ENCODE peak calls at places on chromosomes 11 and 22, in seven cellular contexts. V is cerebellar cortex; X is activated CD8-positive, alpha-beta memory T cell treated with anti-CD3 and anti-CD28 coated beads for 4 hours; T is A172; I is MV-4-11; S is NCI-H1436; A is C1 segment of cervical spinal cord. G is an unnamed sample.

GRCh38 chr11:97537407-97538150 is 1147.8 kb downstream of the JRKL start:
- DNase-seq in V (no peak), X (no peak), T (no peak), I (no peak), S (no peak), A (no peak), G (no peak)

GRCh38 chr11:120316880-120317688 is 8.0 kb upstream of the TLCD5 start:
- DNase-seq in V (no peak), X (no peak), T (no peak), I (no peak), S (no peak), A (no peak), G (no peak)

GRCh38 chr11:46808804-46809431 is 37.2 kb downstream of the CKAP5 start:
- DNase-seq in V (peak; percentile 21), X (no peak), T (peak; percentile 34), I (peak; percentile 73), S (no peak), A (no peak), G (peak; percentile 7)

GRCh38 chr11:94840209-94840608 is 72.1 kb downstream of the AMOTL1 start:
- DNase-seq in V (no peak), X (no peak), T (no peak), I (no peak), S (no peak), A (no peak), G (no peak)

GRCh38 chr11:67022341-67022933 is 497 bp upstream of the SYT12 start:
- DNase-seq in V (no peak), X (no peak), T (no peak), I (no peak), S (no peak), A (no peak), G (no peak)

GRCh38 chr22:43376765-43377485 is 33.8 kb upstream of the SCUBE1 start:
- DNase-seq in V (no peak), X (peak; percentile 14), T (no peak), I (no peak), S (peak; percentile 52), A (no peak), G (no peak)

GRCh38 chr11:58059011-58059358 is 28.2 kb downstream of the OR6Q1 start:
- DNase-seq in V (no peak), X (no peak), T (peak; percentile 83), I (no peak), S (no peak), A (no peak), G (no peak)

GRCh38 chr22:49112176-49112575 is 715.5 kb downstream of the BRD1 start:
- DNase-seq in V (no peak), X (no peak), T (no peak), I (no peak), S (no peak), A (no peak), G (no peak)

GRCh38 chr22:39959640-39960447 is at the start of gene TMA7B:
- DNase-seq in V (no peak), X (no peak), T (peak; percentile 49), I (peak; percentile 64), S (no peak), A (no peak), G (no peak)

GRCh38 chr22:28112548-28113043 is 193.5 kb upstream of the PITPNB start:
- DNase-seq in V (peak; percentile 42), X (no peak), T (peak; percentile 12), I (no peak), S (no peak), A (no peak), G (peak; percentile 20)

GRCh38 chr11:16738949-16739262 is 459 bp downstream of the C11orf58 start:
- DNase-seq in V (peak; percentile 14), X (no peak), T (no peak), I (no peak), S (no peak), A (no peak), G (peak; percentile 42)

GRCh38 chr22:20523118-20523983 is 15.9 kb downstream of the MED15 start:
- DNase-seq in V (no peak), X (no peak), T (peak; percentile 31), I (peak; percentile 43), S (no peak), A (no peak), G (no peak)

GRCh38 chr11:76620471-76620870 is 50.1 kb downstream of the LRRC32 start:
- DNase-seq in V (no peak), X (no peak), T (peak; percentile 60), I (no peak), S (no peak), A (no peak), G (no peak)

GRCh38 chr11:122754028-122754427 is 84.3 kb upstream of the CRTAM start:
- DNase-seq in V (no peak), X (no peak), T (no peak), I (no peak), S (no peak), A (no peak), G (no peak)

GRCh38 chr11:10648896-10649295 is 44.7 kb downstream of the IRAG1 start:
- DNase-seq in V (no peak), X (no peak), T (no peak), I (no peak), S (no peak), A (no peak), G (no peak)

GRCh38 chr22:49929553-49929979 is 11.1 kb downstream of the CRELD2 start:
- DNase-seq in V (peak; percentile 43), X (peak; percentile 45), T (no peak), I (no peak), S (peak; percentile 62), A (no peak), G (peak; percentile 37)

GRCh38 chr11:111540114-111540920 is at the start of gene LAYN:
- DNase-seq in V (no peak), X (peak; percentile 17), T (no peak), I (no peak), S (peak; percentile 65), A (peak; percentile 47), G (peak; percentile 45)

GRCh38 chr11:112279901-112280267 is 19.2 kb upstream of the PLET1 start:
- DNase-seq in V (peak; percentile 61), X (peak; percentile 50), T (peak; percentile 19), I (peak; percentile 27), S (peak; percentile 44), A (peak; percentile 77), G (peak; percentile 72)

GRCh38 chr11:83194284-83195175 is 1.0 kb downstream of the ANKRD42 start:
- DNase-seq in V (peak; percentile 45), X (peak; percentile 31), T (peak; percentile 62), I (peak; percentile 91), S (no peak), A (no peak), G (peak; percentile 26)

GRCh38 chr22:48391171-48391711 is 1436.4 kb downstream of the BRD1 start:
- DNase-seq in V (no peak), X (no peak), T (no peak), I (no peak), S (no peak), A (no peak), G (no peak)

GRCh38 chr11:22702022-22702421 is 35.6 kb downstream of the GAS2 start:
- DNase-seq in V (no peak), X (no peak), T (no peak), I (no peak), S (no peak), A (no peak), G (no peak)

GRCh38 chr11:32527191-32527590 is 56.4 kb upstream of the EIF3M start:
- DNase-seq in V (no peak), X (no peak), T (no peak), I (no peak), S (no peak), A (no peak), G (no peak)

GRCh38 chr22:46595545-46595944 is 24.6 kb upstream of the GRAMD4 start:
- DNase-seq in V (no peak), X (no peak), T (no peak), I (no peak), S (no peak), A (no peak), G (no peak)

GRCh38 chr22:47335958-47336357 is 573.5 kb downstream of the TBC1D22A start:
- DNase-seq in V (no peak), X (no peak), T (no peak), I (no peak), S (no peak), A (no peak), G (no peak)

GRCh38 chr22:50688448-50688847 is 15.8 kb downstream of the SHANK3 start:
- DNase-seq in V (no peak), X (no peak), T (no peak), I (no peak), S (no peak), A (no peak), G (no peak)

GRCh38 chr22:47210686-47211085 is 448.2 kb downstream of the TBC1D22A start:
- DNase-seq in V (no peak), X (no peak), T (no peak), I (no peak), S (no peak), A (no peak), G (no peak)

GRCh38 chr11:9783986-9784385 is 120.1 kb downstream of the SWAP70 start:
- DNase-seq in V (no peak), X (no peak), T (no peak), I (no peak), S (no peak), A (no peak), G (no peak)

GRCh38 chr11:14413307-14414072 is 54.5 kb upstream of the RRAS2 start:
- DNase-seq in V (peak; percentile 77), X (no peak), T (no peak), I (no peak), S (no peak), A (no peak), G (no peak)

GRCh38 chr11:116459233-116459632 is 313.6 kb downstream of the BUD13 start:
- DNase-seq in V (no peak), X (no peak), T (no peak), I (no peak), S (no peak), A (no peak), G (no peak)

GRCh38 chr22:48443680-48444079 is 1384.0 kb downstream of the BRD1 start:
- DNase-seq in V (no peak), X (no peak), T (no peak), I (no peak), S (no peak), A (no peak), G (no peak)

GRCh38 chr11:131579932-131580387 is 209.5 kb downstream of the NTM start:
- DNase-seq in V (peak; percentile 56), X (no peak), T (peak; percentile 1), I (peak; percentile 17), S (no peak), A (no peak), G (no peak)

GRCh38 chr22:30434775-30435315 is 9.3 kb downstream of the MTFP1 start:
- DNase-seq in V (no peak), X (no peak), T (no peak), I (no peak), S (no peak), A (no peak), G (no peak)

GRCh38 chr11:2215561-2216399 is 44.2 kb upstream of the TH start:
- DNase-seq in V (no peak), X (no peak), T (no peak), I (no peak), S (no peak), A (no peak), G (no peak)

GRCh38 chr11:32288276-32288675 is 147.1 kb downstream of the WT1 start:
- DNase-seq in V (no peak), X (no peak), T (no peak), I (no peak), S (no peak), A (no peak), G (no peak)

GRCh38 chr11:60860943-60861342 is 5.2 kb upstream of the PTGDR2 start:
- DNase-seq in V (no peak), X (no peak), T (no peak), I (no peak), S (no peak), A (no peak), G (no peak)

GRCh38 chr11:111707039-111707690 is 59.0 kb downstream of the PPP2R1B start:
- DNase-seq in V (no peak), X (no peak), T (no peak), I (no peak), S (no peak), A (no peak), G (peak; percentile 62)

GRCh38 chr22:24486501-24486921 is 8.6 kb upstream of the UPB1 start:
- DNase-seq in V (no peak), X (no peak), T (peak; percentile 60), I (peak; percentile 93), S (no peak), A (no peak), G (no peak)

GRCh38 chr11:88861618-88862017 is 204.2 kb downstream of the GRM5 start:
- DNase-seq in V (no peak), X (no peak), T (no peak), I (no peak), S (peak; percentile 2), A (no peak), G (no peak)